ENCODE peak calls at places on chromosomes 2 and 18, in four cellular contexts. D, O, R and S are unnamed samples.

GRCh38 chr2:237201461-237202287 is 116.0 kb downstream of the COPS8 start:
- DNase-seq in D (peak), O (peak), R (peak), S (no peak)

GRCh38 chr2:177501186-177501585 is 108.6 kb downstream of the AGPS start:
- DNase-seq in D (no peak), O (no peak), R (no peak), S (no peak)

GRCh38 chr2:238027591-238028415 is 33.0 kb upstream of the SCLY start:
- DNase-seq in D (no peak), O (no peak), R (no peak), S (no peak)

GRCh38 chr2:132009874-132010521 is 151.8 kb downstream of the ANKRD30BL start:
- DNase-seq in D (no peak), O (no peak), R (no peak), S (peak)

GRCh38 chr2:205702576-205702975 is 20.3 kb downstream of the NRP2 start:
- DNase-seq in D (no peak), O (peak), R (no peak), S (no peak)

GRCh38 chr2:120863661-120864320 is 128.1 kb downstream of the GLI2 start:
- DNase-seq in D (peak), O (no peak), R (no peak), S (no peak)

GRCh38 chr18:3603460-3604259 is 153.7 kb downstream of the TGIF1 start:
- DNase-seq in D (peak), O (peak), R (no peak), S (peak)

GRCh38 chr18:13587001-13587400 is 139.4 kb downstream of the FAM210A start:
- DNase-seq in D (no peak), O (no peak), R (no peak), S (no peak)

GRCh38 chr2:71483246-71483645 is 29.9 kb downstream of the DYSF start:
- DNase-seq in D (no peak), O (no peak), R (no peak), S (no peak)

GRCh38 chr2:159712929-159713575 is 746 bp downstream of the MARCHF7 start:
- DNase-seq in D (no peak), O (peak), R (no peak), S (no peak)

GRCh38 chr2:159713691-159714585 is 1.6 kb downstream of the MARCHF7 start:
- DNase-seq in D (peak), O (peak), R (no peak), S (no peak)

GRCh38 chr2:159710601-159711180 is 1.6 kb upstream of the MARCHF7 start:
- DNase-seq in D (no peak), O (no peak), R (no peak), S (no peak)

GRCh38 chr2:159712194-159712928 is at the start of gene MARCHF7:
- DNase-seq in D (peak), O (peak), R (peak), S (peak)

GRCh38 chr2:159711562-159712193 is 628 bp upstream of the MARCHF7 start:
- DNase-seq in D (no peak), O (no peak), R (peak), S (no peak)
- TF ChIP-seq ETV6 in D (no peak), O (no peak), R (no peak), S (no peak)

GRCh38 chr2:134718095-134718955 is 475 bp downstream of the TMEM163 start:
- DNase-seq in D (no peak), O (no peak), R (no peak), S (peak)
- TF ChIP-seq ESRRA in D (no peak), O (no peak), R (no peak), S (no peak)

DNA sequence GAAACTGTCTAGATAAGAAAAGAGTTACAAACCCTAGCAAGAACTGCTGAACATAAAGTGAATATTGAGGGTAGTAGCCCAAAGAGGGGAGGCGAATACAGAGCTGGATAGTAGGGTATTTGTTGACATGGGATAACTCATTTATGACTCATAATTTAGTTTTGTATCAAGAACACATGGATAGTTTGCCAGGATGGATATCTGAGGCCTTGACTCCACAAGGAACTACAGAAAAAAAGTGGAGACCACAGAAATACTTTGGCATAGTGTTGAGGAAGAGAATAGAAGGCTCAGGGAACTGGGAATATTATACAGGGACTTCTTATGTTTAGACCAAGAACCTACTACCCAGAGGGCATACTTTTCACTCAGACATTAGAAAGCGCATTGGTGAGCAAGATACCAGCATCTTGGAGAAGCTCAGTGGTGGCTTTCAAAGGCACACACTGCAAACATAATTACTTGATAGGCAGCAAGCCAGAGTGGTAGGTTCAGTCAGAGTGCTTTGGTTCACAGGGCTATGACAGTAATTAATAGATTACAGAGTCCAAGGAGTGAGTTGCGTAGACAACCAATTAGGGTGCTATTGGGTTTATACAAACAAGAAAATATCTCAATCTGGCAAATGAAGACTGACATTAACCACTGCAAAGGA is 51.9 kb upstream of the ZBTB7C start:
- DNase-seq in D (no peak), O (no peak), R (no peak), S (no peak)
- TF ChIP-seq ETV6 in D (no peak), O (no peak), R (no peak), S (no peak)

DNA sequence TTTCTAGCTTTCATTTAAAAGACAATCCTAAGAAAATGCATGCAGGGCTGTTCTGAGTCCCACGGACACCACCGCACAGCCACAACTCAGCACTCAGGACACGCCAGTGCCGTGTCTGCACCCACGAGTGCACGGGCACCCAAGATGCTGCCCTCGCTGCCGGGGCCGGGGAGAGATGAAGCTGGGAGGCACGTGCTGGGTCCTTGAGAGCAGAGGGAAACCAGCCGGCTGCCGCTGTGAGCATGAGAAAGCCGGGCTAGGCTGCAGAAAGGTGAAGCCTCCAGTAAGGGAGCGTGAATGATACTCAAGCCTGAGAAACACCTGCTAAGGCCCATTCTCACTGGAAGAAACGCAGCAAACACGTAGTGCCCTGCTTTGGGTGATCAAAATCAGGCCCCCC is 4.8 kb downstream of the COPS9 start:
- DNase-seq in D (no peak), O (no peak), R (no peak), S (no peak)
- TF ChIP-seq ESRRA in D (no peak), O (no peak), R (no peak), S (no peak)

DNA sequence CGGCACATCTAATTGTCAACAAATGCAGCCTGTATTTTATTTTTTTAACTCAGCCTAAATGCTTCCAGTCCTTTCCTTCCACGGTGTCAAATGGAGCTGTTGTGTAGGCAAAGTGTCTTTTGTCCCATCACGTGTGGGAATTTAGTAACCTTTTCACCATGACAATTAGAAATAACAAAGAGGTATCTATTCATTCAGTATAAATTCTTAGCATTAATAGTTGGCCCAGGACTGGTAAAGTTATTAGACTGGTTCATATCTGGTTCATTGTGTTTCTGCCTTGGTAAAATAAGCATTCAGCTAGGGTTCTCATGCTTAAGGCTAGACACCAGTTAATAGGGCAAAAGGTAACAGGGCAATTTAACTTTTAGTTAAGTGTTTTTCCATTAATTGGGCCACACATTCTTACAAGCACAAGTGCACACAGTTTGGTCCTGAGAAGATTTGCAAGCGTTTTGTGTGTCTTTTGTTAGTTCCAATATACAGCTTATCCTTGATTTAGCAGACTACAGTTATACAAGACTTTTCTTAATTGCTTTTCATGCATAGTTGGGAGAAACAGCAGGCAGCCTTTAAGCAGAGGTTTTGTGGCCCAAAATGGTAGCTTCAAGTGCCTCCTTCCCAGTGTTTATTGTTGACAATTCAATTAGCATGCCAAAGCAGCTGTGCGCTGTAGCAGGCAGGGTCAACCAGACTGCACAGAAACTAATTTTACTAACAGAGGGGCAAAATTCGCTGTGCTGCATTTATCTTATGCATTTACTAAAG is 47.7 kb downstream of the FRZB start:
- DNase-seq in D (no peak), O (no peak), R (no peak), S (peak)
- TF ChIP-seq ETV6 in D (no peak), O (no peak), R (no peak), S (no peak)

GRCh38 chr2:160515120-160515519 is 21.5 kb upstream of the RBMS1 start:
- DNase-seq in D (no peak), O (no peak), R (no peak), S (no peak)

GRCh38 chr2:160513120-160513519 is 19.5 kb upstream of the RBMS1 start:
- DNase-seq in D (no peak), O (no peak), R (no peak), S (no peak)

GRCh38 chr2:160512484-160512883 is 18.9 kb upstream of the RBMS1 start:
- DNase-seq in D (no peak), O (no peak), R (no peak), S (no peak)

GRCh38 chr2:160517731-160518130 is 24.1 kb upstream of the RBMS1 start:
- DNase-seq in D (no peak), O (no peak), R (no peak), S (no peak)

DNA sequence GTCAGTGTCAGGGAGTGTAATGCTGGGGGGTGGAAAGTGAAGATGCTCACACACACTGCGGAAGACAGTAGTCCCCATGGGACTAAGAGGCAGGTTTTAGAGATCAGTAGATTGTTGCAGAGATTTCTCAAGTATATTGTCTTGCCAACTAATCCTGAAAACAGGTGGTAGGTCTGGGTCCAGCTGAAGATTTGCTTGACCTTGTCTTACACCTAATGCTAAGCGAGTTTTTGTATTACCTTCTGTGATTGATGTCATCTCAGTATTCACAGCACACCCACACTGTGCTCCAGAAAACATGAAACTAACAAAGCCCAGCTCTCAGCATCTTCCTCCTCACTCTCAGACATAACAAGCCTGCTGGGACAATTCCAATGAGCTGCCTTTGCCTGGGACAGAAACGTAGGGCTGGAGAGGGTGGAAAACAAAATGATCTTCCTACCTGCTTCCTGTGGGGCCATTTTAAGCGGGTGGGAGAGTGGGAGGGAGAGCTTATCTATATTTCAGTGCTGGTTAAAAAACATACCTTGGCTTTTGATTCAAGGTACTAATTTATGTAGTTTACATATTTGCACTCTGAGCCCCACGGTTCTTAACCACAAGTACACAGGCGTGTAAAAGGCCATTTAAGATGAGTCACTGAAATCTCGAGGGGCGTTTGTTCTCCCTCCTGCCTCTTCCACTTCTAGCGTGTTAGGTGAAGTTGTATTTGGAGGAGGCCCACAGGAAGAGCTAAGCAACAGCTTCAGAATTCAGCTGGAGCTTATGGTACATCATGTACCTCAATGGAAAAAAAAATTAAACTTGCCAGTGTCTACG is 23.1 kb upstream of the RBMS1 start:
- DNase-seq in D (no peak), O (no peak), R (no peak), S (no peak)
- TF ChIP-seq ESRRA in D (no peak), O (no peak), R (no peak), S (no peak)

GRCh38 chr18:22172594-22173049 is 3.2 kb downstream of the GATA6 start:
- DNase-seq in D (no peak), O (no peak), R (no peak), S (no peak)
- TF ChIP-seq ETV6 in D (no peak), O (no peak), R (no peak), S (no peak)

DNA sequence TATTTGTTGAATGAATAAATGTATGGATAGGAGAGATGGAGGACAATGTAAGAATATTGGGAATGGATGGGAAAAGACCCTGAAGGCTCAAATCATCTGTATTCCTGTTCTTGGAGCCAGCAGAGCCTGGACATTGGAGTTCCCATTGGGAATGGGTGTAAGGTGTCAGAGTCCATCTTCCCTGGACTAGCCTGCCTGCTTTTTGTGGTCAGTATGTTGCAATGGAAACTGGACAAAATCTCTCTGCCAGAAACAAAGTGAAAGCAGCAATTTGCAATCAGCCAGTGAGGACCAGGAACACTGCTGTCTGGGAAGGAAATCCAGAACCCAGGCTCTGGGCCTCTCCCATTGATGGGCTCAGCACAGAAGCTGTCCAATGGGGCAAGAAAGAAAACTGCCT is 83.5 kb upstream of the SKOR2 start:
- DNase-seq in D (no peak), O (no peak), R (no peak), S (no peak)
- TF ChIP-seq ESRRA in D (no peak), O (no peak), R (no peak), S (no peak)

GRCh38 chr2:192010073-192010472 is 163.2 kb upstream of the CAVIN2 start:
- DNase-seq in D (no peak), O (no peak), R (no peak), S (no peak)

GRCh38 chr2:192013211-192013610 is 166.3 kb upstream of the CAVIN2 start:
- DNase-seq in D (no peak), O (no peak), R (no peak), S (no peak)

GRCh38 chr2:192016265-192016664 is 169.4 kb upstream of the CAVIN2 start:
- DNase-seq in D (no peak), O (no peak), R (no peak), S (no peak)

GRCh38 chr2:192007819-192008218 is 160.9 kb upstream of the CAVIN2 start:
- DNase-seq in D (no peak), O (no peak), R (no peak), S (no peak)

DNA sequence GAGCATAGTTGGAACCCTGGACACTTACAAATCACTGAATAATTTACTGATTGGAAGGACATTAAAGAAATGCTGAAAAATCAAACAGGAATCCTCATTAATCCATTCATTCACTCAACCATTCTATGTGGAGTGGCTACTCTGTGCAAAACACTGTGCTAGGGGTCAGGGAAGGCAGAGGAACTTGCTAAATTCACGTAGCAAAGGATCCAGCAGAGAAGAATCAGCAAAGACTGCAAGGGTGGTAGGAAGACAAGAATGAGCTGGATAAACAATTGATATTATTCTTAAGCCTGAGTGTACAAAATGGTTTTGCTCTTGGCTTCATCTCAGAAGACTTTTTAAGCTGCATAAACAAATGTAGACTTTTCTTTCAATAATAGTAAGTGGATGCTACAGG is 164.3 kb upstream of the CAVIN2 start:
- DNase-seq in D (no peak), O (no peak), R (no peak), S (no peak)
- TF ChIP-seq ETV6 in D (no peak), O (no peak), R (no peak), S (no peak)